ENCODE peak calls at places on chromosomes 3 and 15, in seven cellular contexts. H is AG04450, N is tibial artery, U is osteocyte, T is amniotic stem cell, K is GM18507, Y is islet precursor cell. J is an unnamed sample.

GRCh38 chr15:51253385-51253784 is 85.0 kb downstream of the CYP19A1 start:
- DNase-seq in K (no peak), T (no peak), Y (no peak), N (no peak), U (no peak), H (no peak), J (no peak)

GRCh38 chr3:107632576-107632975 is 109.8 kb downstream of the BBX start:
- DNase-seq in T (no peak), Y (no peak), H (no peak), U (no peak), N (no peak), K (no peak), J (no peak)

GRCh38 chr3:23949784-23950183 is 4.7 kb downstream of the NR1D2 start:
- DNase-seq in H (no peak), T (no peak), K (no peak), U (no peak), Y (no peak), N (peak; percentile 43), J (no peak)

GRCh38 chr3:52046186-52046913 is 10.0 kb downstream of the DUSP7 start:
- DNase-seq in K (no peak), H (peak; percentile 87), T (peak; percentile 96), N (peak; percentile 80), Y (peak; percentile 95), U (peak; percentile 94), J (no peak)

GRCh38 chr3:185824051-185824466 is 783 bp downstream of the IGF2BP2 start:
- DNase-seq in K (no peak), U (no peak), N (no peak), T (no peak), H (no peak), Y (peak; percentile 64), J (no peak)

GRCh38 chr3:30500666-30501399 is 105.6 kb upstream of the TGFBR2 start:
- DNase-seq in Y (no peak), U (no peak), N (no peak), H (no peak), T (no peak), K (peak; percentile 20), J (no peak)

GRCh38 chr3:85102774-85103173 is 144.0 kb downstream of the CADM2 start:
- DNase-seq in T (no peak), Y (no peak), U (no peak), H (no peak), N (no peak), K (no peak), J (no peak)

GRCh38 chr3:30728143-30728542 is 121.7 kb downstream of the TGFBR2 start:
- DNase-seq in T (no peak), Y (no peak), H (no peak), K (no peak), N (no peak), U (no peak), J (no peak)

GRCh38 chr3:168034152-168034928 is 61.4 kb downstream of the GOLIM4 start:
- DNase-seq in U (no peak), Y (no peak), H (peak; percentile 2), T (peak; percentile 41), K (no peak), N (no peak), J (no peak)

GRCh38 chr15:68256675-68257450 is 20.7 kb upstream of the FEM1B start:
- DNase-seq in Y (peak; percentile 96), K (no peak), H (no peak), N (peak; percentile 94), T (peak; percentile 63), U (peak; percentile 91), J (peak; percentile 66)

GRCh38 chr15:48089664-48090063 is 31.1 kb upstream of the SLC24A5 start:
- DNase-seq in Y (no peak), H (no peak), N (no peak), T (no peak), U (no peak), K (no peak), J (no peak)

GRCh38 chr3:196778755-196779154 is 39.1 kb downstream of the PAK2 start:
- DNase-seq in Y (peak; percentile 79), U (no peak), N (no peak), T (peak; percentile 38), K (no peak), H (peak; percentile 16), J (no peak)

GRCh38 chr15:58299311-58299850 is 132.4 kb upstream of the LIPC start:
- DNase-seq in N (no peak), H (no peak), Y (no peak), K (no peak), U (no peak), T (no peak), J (no peak)

GRCh38 chr3:49566312-49566711 is 12.0 kb downstream of the BSN start:
- DNase-seq in N (no peak), T (no peak), H (no peak), U (no peak), K (no peak), Y (no peak), J (no peak)

GRCh38 chr15:79930509-79930908 is 33.7 kb upstream of the MTHFS start:
- DNase-seq in N (no peak), T (no peak), K (no peak), H (no peak), Y (no peak), U (no peak), J (no peak)

GRCh38 chr3:98782826-98783500 is 19.8 kb downstream of the ST3GAL6 start:
- DNase-seq in Y (no peak), N (no peak), H (no peak), K (no peak), T (no peak), U (no peak), J (no peak)

GRCh38 chr3:102447272-102447671 is 12.5 kb downstream of the ZPLD1 start:
- DNase-seq in H (no peak), N (no peak), U (no peak), K (no peak), Y (no peak), T (no peak), J (no peak)

GRCh38 chr3:156964562-156964961 is 138.4 kb downstream of the LEKR1 start:
- DNase-seq in K (no peak), U (no peak), H (no peak), N (no peak), T (no peak), Y (no peak), J (no peak)

GRCh38 chr3:72331076-72331475 is 517.2 kb downstream of the SHQ1 start:
- DNase-seq in H (no peak), U (no peak), Y (no peak), T (no peak), K (no peak), N (no peak), J (no peak)

GRCh38 chr15:34336333-34336732 is 1.2 kb downstream of the SLC12A6 start:
- DNase-seq in N (no peak), Y (no peak), H (no peak), U (no peak), T (no peak), K (no peak), J (no peak)

GRCh38 chr3:71444861-71445259 is 138.7 kb downstream of the FOXP1 start:
- DNase-seq in H (no peak), Y (no peak), N (no peak), U (no peak), K (no peak), T (no peak), J (no peak)

GRCh38 chr15:98689431-98689861 is 41.1 kb downstream of the IGF1R start:
- DNase-seq in N (no peak), Y (peak; percentile 61), T (no peak), U (no peak), H (no peak), K (no peak), J (no peak)

GRCh38 chr3:11544413-11545181 is 99.1 kb downstream of the VGLL4 start:
- DNase-seq in T (no peak), H (no peak), Y (peak; percentile 57), K (no peak), N (peak; percentile 39), U (no peak), J (no peak)

GRCh38 chr15:57196865-57197264 is 179.4 kb upstream of the CGNL1 start:
- DNase-seq in H (no peak), K (no peak), N (no peak), U (no peak), T (no peak), Y (no peak), J (no peak)

GRCh38 chr3:184751204-184751809 is 39.4 kb upstream of the MAGEF1 start:
- DNase-seq in U (no peak), N (no peak), K (no peak), H (no peak), Y (no peak), T (no peak), J (no peak)

GRCh38 chr15:78225783-78226541 is 8.4 kb downstream of the ACSBG1 start:
- DNase-seq in U (no peak), H (no peak), Y (no peak), K (peak; percentile 33), N (no peak), T (no peak), J (no peak)

GRCh38 chr3:100615684-100616083 is 6.3 kb downstream of the ADGRG7 start:
- DNase-seq in N (no peak), U (no peak), K (no peak), T (no peak), Y (no peak), H (no peak), J (no peak)

GRCh38 chr3:57559526-57559925 is 3.5 kb downstream of the PDE12 start:
- DNase-seq in K (no peak), U (no peak), Y (no peak), T (no peak), N (no peak), H (no peak), J (no peak)

J was measured in NCI-H510A.